ENCODE peak calls at places on chromosomes 13 and 19, in six cellular contexts. F is sigmoid colon, A is breast epithelium, V is adrenal gland, J is IMR-90, H is uterus. W is an unnamed sample.

GRCh38 chr13:45975337-45975736 is 77.2 kb downstream of the ZC3H13 start:
- DNase-seq in A (no peak), J (no peak), H (no peak), F (no peak), V (no peak), W (no peak)

GRCh38 chr19:48819366-48819816 is 8.6 kb upstream of the BCAT2 start:
- DNase-seq in A (peak; percentile 91), V (peak; percentile 98), F (peak; percentile 92), J (peak; percentile 79), H (peak; percentile 85), W (peak; percentile 93)

GRCh38 chr13:32911506-32911905 is 104.7 kb upstream of the KL start:
- DNase-seq in J (peak; percentile 57), A (no peak), V (no peak), F (no peak), H (no peak), W (no peak)

GRCh38 chr19:46579286-46579944 is 21.7 kb upstream of the CALM3 start:
- DNase-seq in H (no peak), V (no peak), F (no peak), A (no peak), J (no peak), W (no peak)

GRCh38 chr13:53782400-53783030 is 753.9 kb downstream of the OLFM4 start:
- DNase-seq in V (peak; percentile 28), A (peak; percentile 17), F (no peak), J (peak; percentile 17), H (no peak), W (no peak)

GRCh38 chr13:36082806-36083205 is 48.4 kb downstream of the DCLK1 start:
- DNase-seq in A (no peak), J (no peak), H (no peak), F (no peak), V (no peak), W (no peak)

GRCh38 chr13:50616101-50616500 is 227.4 kb downstream of the DLEU7 start:
- DNase-seq in J (peak; percentile 51), V (no peak), F (no peak), H (no peak), A (no peak), W (no peak)

GRCh38 chr19:45154064-45154827 is 6.5 kb downstream of the NKPD1 start:
- DNase-seq in F (no peak), H (no peak), V (peak; percentile 93), A (no peak), J (peak; percentile 86), W (no peak)

GRCh38 chr19:3097442-3097871 is 3.3 kb downstream of the GNA11 start:
- DNase-seq in H (no peak), V (no peak), J (no peak), F (no peak), A (no peak), W (peak; percentile 53)

GRCh38 chr13:31334547-31334946 is 134.8 kb downstream of the B3GLCT start:
- DNase-seq in V (no peak), H (no peak), A (no peak), F (no peak), J (no peak), W (no peak)

GRCh38 chr19:47272448-47273312 is 2.0 kb upstream of the INAFM1 start:
- DNase-seq in A (peak; percentile 65), V (peak; percentile 83), H (peak; percentile 71), J (no peak), F (peak; percentile 86), W (no peak)

GRCh38 chr19:49165111-49165750 is 7.6 kb downstream of the TRPM4 start:
- DNase-seq in A (peak; percentile 41), J (no peak), F (no peak), V (no peak), H (no peak), W (peak; percentile 55)

GRCh38 chr13:112113355-112113754 is 46.4 kb downstream of the SOX1 start:
- DNase-seq in V (no peak), A (no peak), F (no peak), H (no peak), J (no peak), W (no peak)

GRCh38 chr19:16654151-16654550 is 5.8 kb downstream of the SMIM7 start:
- DNase-seq in H (no peak), F (no peak), J (no peak), A (no peak), V (no peak), W (no peak)

GRCh38 chr19:4362871-4363545 is 19.6 kb downstream of the MPND start:
- DNase-seq in J (no peak), V (no peak), A (no peak), H (no peak), F (no peak), W (no peak)

GRCh38 chr13:65540064-65540635 is 1690.0 kb downstream of the PCDH9 start:
- DNase-seq in F (no peak), V (no peak), H (no peak), A (no peak), J (no peak), W (no peak)

GRCh38 chr19:45568732-45569131 is 15.9 kb downstream of the OPA3 start:
- DNase-seq in H (no peak), V (no peak), J (peak; percentile 67), A (no peak), F (no peak), W (peak; percentile 69)

GRCh38 chr19:29680447-29680846 is 15.2 kb downstream of the PLEKHF1 start:
- DNase-seq in F (no peak), V (no peak), H (no peak), J (no peak), A (no peak), W (peak; percentile 74)

GRCh38 chr13:29946093-29946492 is 95.7 kb upstream of the UBL3 start:
- DNase-seq in F (no peak), V (no peak), J (no peak), A (no peak), H (no peak), W (no peak)

GRCh38 chr19:41926861-41927809 is 1.1 kb downstream of the ERFL start:
- DNase-seq in F (no peak), J (no peak), H (no peak), A (no peak), V (no peak), W (no peak)

DNA sequence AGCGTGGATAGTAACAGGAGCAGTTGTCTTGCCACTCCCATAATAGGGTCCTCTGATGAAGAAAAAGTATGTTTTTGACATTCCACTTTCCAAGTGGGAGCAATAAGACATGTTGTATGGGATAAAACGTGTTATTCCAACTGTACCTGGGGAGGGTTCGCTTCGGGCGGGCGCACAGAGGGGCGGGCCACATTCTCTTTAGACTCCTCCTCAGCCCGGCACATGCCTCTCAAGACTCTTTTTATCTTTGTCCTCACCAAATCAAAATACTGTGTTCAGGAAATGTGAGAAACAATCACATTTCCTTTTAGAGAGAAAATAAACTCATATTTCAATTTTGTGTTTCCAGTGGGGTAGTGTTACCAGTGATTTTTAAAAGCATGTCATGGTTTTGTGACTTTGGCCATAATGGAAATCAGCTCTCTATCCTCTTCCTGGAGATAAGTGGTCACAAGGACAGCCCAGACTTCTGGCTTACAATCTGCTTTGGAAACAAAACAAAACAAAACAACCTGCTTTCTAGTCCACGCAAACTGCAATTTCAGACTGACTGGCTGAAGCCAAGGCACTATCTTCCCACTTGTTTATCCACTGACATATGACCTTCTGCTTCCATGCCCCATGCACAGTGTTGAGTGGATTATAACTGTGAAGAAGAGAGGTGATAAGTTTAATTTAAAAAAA is 276.1 kb downstream of the NALCN start:
- DNase-seq in H (no peak), F (no peak), A (no peak), J (no peak), V (no peak), W (no peak)
- TF ChIP-seq POLR2A in H (no peak), F (no peak), A (no peak), J (no peak), V (no peak), W (no peak)

GRCh38 chr19:58393725-58394033 is 1.8 kb upstream of the RNF225 start:
- DNase-seq in H (no peak), V (no peak), A (no peak), J (no peak), F (no peak), W (no peak)

GRCh38 chr19:58396691-58397532 is 1.5 kb downstream of the RNF225 start:
- DNase-seq in H (no peak), A (no peak), F (no peak), V (no peak), J (no peak), W (no peak)

GRCh38 chr19:58394821-58395219 is 636 bp upstream of the RNF225 start:
- DNase-seq in F (no peak), V (no peak), H (no peak), A (no peak), J (no peak), W (no peak)

GRCh38 chr19:58395979-58396627 is 647 bp downstream of the RNF225 start:
- DNase-seq in J (no peak), F (no peak), V (no peak), H (no peak), A (no peak), W (no peak)

DNA sequence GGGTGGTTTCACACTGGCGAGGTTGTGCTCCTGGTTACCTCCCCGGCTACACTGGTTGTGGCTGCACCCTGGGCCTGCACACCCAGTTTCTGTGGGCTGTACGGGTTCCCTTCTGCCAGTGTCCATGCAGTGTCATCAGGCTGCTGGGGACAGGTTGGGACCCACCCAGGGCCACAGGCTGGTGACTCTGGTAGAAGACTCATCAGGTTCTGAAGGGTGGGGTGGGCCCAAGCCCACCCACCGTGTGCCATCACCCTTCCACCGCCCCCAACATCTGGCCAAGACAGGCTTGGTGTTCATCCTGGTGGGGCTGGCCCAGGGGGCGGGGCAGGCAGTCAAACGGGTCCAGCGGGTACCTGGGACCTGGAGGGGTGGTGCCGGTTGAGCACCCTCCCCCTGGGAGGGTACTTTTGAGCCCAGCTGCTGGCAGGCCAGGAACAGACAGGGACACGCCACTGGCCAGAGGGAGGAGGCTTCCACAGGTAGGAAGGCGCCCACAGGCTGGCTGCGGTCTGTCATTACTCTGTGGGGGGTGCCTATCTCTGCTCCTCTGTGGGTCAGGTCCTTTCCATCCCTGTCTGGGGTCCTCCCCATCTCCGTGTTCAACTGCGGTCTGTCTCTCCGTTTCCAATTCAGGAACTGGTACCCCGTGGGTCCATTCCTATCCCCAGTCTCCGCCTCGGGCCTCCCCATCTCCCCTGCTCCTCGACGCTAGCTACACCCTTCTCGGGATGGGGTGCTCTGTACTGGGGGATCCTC is at the start of gene RNF225:
- DNase-seq in A (peak; percentile 60), F (no peak), J (no peak), H (no peak), V (no peak), W (no peak)
- TF ChIP-seq POLR2A in A (no peak), F (no peak), J (no peak), H (no peak), V (no peak), W (no peak)

DNA sequence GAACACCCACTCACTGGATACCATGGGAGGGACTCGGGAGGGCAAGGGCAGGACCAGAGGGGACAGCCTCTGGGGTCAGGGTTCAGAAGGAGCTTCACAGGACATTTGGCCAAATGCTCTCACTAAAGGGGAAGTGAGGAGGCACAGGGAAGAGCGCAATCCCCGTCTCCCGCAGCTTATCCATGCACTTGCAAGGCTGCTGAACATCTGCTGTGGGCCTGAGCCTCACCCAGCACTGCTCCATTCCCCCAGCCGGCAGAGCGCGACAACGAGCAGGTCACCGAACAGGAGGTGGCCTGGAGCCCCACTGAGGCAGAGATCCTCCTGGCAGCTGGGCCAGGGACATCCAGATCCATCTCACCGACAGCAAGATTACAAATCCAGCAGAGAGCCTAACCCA is 23.3 kb downstream of the ELAVL1 start:
- DNase-seq in J (no peak), A (no peak), V (no peak), F (no peak), H (no peak), W (no peak)
- TF ChIP-seq POLR2A in J (no peak), A (no peak), V (no peak), F (no peak), H (no peak), W (no peak)

GRCh38 chr19:35751839-35752745 is 3.7 kb downstream of the LIN37 start:
- DNase-seq in F (peak; percentile 65), J (no peak), H (no peak), A (no peak), V (no peak), W (no peak)
- TF ChIP-seq POLR2A in F (no peak), J (no peak), H (no peak), A (no peak), V (no peak), W (no peak)

GRCh38 chr19:37334179-37335071 is 36.5 kb upstream of the ZNF527 start:
- DNase-seq in J (peak; percentile 86), F (peak; percentile 96), V (peak; percentile 93), A (peak; percentile 89), H (peak; percentile 95), W (peak; percentile 87)
- TF ChIP-seq POLR2A in J (peak; percentile 41), F (peak; percentile 54), V (peak; percentile 81), A (peak; percentile 50), H (peak; percentile 44), W (peak; percentile 29)

W was measured in gastrocnemius medialis.